ENCODE peak calls at places on chromosomes 12 and 14, in nine cellular contexts. One of them, this sample, is unnamed.

GRCh38 chr12:53811606-53812005 is 59.8 kb upstream of the CISTR start:
- DNase-seq in foreskin keratinocyte: no peak
- DNase-seq in GM10248: no peak
- DNase-seq in fibroblast of lung: no peak
- DNase-seq in fibroblast of the aortic adventitia: peak
- DNase-seq in GM13976: no peak
- DNase-seq in transverse colon: no peak
- DNase-seq in HFF-Myc: no peak
- DNase-seq in dorsolateral prefrontal cortex: no peak
- DNase-seq in this sample: no peak

GRCh38 chr12:79690156-79690605 is 583 bp downstream of the PAWR start:
- DNase-seq in foreskin keratinocyte: no peak
- DNase-seq in fibroblast of lung: no peak
- DNase-seq in dorsolateral prefrontal cortex: no peak
- DNase-seq in HFF-Myc: no peak
- DNase-seq in GM10248: no peak
- DNase-seq in fibroblast of the aortic adventitia: peak
- DNase-seq in GM13976: no peak
- DNase-seq in transverse colon: no peak
- DNase-seq in this sample: no peak

GRCh38 chr14:101027291-101027690 is 123.8 kb upstream of the RTL1 start:
- DNase-seq in dorsolateral prefrontal cortex: no peak
- DNase-seq in GM10248: no peak
- DNase-seq in fibroblast of the aortic adventitia: no peak
- DNase-seq in fibroblast of lung: no peak
- DNase-seq in GM13976: no peak
- DNase-seq in transverse colon: no peak
- DNase-seq in HFF-Myc: no peak
- DNase-seq in foreskin keratinocyte: no peak
- DNase-seq in this sample: no peak

GRCh38 chr14:99040047-99040446 is 231.9 kb downstream of the BCL11B start:
- DNase-seq in dorsolateral prefrontal cortex: no peak
- DNase-seq in transverse colon: no peak
- DNase-seq in HFF-Myc: no peak
- DNase-seq in foreskin keratinocyte: no peak
- DNase-seq in fibroblast of the aortic adventitia: no peak
- DNase-seq in GM13976: no peak
- DNase-seq in fibroblast of lung: no peak
- DNase-seq in GM10248: no peak
- DNase-seq in this sample: no peak

GRCh38 chr14:100644383-100644782 is 57.2 kb upstream of the BEGAIN start:
- DNase-seq in dorsolateral prefrontal cortex: no peak
- DNase-seq in foreskin keratinocyte: no peak
- DNase-seq in HFF-Myc: no peak
- DNase-seq in GM13976: no peak
- DNase-seq in GM10248: no peak
- DNase-seq in fibroblast of lung: no peak
- DNase-seq in transverse colon: no peak
- DNase-seq in fibroblast of the aortic adventitia: no peak
- DNase-seq in this sample: no peak

GRCh38 chr12:106602071-106602470 is 19.3 kb downstream of the RFX4 start:
- DNase-seq in fibroblast of the aortic adventitia: no peak
- DNase-seq in GM10248: no peak
- DNase-seq in dorsolateral prefrontal cortex: no peak
- DNase-seq in GM13976: no peak
- DNase-seq in HFF-Myc: no peak
- DNase-seq in transverse colon: no peak
- DNase-seq in foreskin keratinocyte: no peak
- DNase-seq in fibroblast of lung: no peak
- DNase-seq in this sample: no peak

GRCh38 chr12:48021485-48022179 is 17.4 kb upstream of the COL2A1 start:
- DNase-seq in GM10248: no peak
- DNase-seq in foreskin keratinocyte: no peak
- DNase-seq in dorsolateral prefrontal cortex: no peak
- DNase-seq in fibroblast of the aortic adventitia: no peak
- DNase-seq in HFF-Myc: no peak
- DNase-seq in fibroblast of lung: no peak
- DNase-seq in transverse colon: peak
- DNase-seq in GM13976: no peak
- DNase-seq in this sample: no peak

GRCh38 chr14:38145142-38145541 is 62.6 kb upstream of the SSTR1 start:
- DNase-seq in dorsolateral prefrontal cortex: no peak
- DNase-seq in transverse colon: no peak
- DNase-seq in GM10248: no peak
- DNase-seq in fibroblast of the aortic adventitia: no peak
- DNase-seq in GM13976: no peak
- DNase-seq in HFF-Myc: no peak
- DNase-seq in foreskin keratinocyte: peak
- DNase-seq in fibroblast of lung: no peak
- DNase-seq in this sample: no peak

GRCh38 chr14:35855886-35856481 is 29.8 kb downstream of the BRMS1L start:
- DNase-seq in GM10248: peak
- DNase-seq in dorsolateral prefrontal cortex: no peak
- DNase-seq in fibroblast of the aortic adventitia: no peak
- DNase-seq in transverse colon: no peak
- DNase-seq in foreskin keratinocyte: no peak
- DNase-seq in fibroblast of lung: peak
- DNase-seq in GM13976: peak
- DNase-seq in HFF-Myc: no peak
- DNase-seq in this sample: no peak

GRCh38 chr14:74793506-74794155 is 30.5 kb downstream of the YLPM1 start:
- DNase-seq in transverse colon: no peak
- DNase-seq in GM10248: no peak
- DNase-seq in dorsolateral prefrontal cortex: no peak
- DNase-seq in foreskin keratinocyte: peak
- DNase-seq in fibroblast of the aortic adventitia: peak
- DNase-seq in HFF-Myc: no peak
- DNase-seq in fibroblast of lung: no peak
- DNase-seq in GM13976: no peak
- DNase-seq in this sample: no peak
- TF ChIP-seq CTCF in transverse colon: no peak
- TF ChIP-seq CTCF in GM10248: no peak
- TF ChIP-seq CTCF in dorsolateral prefrontal cortex: peak
- TF ChIP-seq CTCF in foreskin keratinocyte: peak
- TF ChIP-seq CTCF in fibroblast of the aortic adventitia: peak
- TF ChIP-seq CTCF in HFF-Myc: peak
- TF ChIP-seq CTCF in fibroblast of lung: peak
- TF ChIP-seq CTCF in GM13976: peak
- TF ChIP-seq CTCF in this sample: peak

DNA sequence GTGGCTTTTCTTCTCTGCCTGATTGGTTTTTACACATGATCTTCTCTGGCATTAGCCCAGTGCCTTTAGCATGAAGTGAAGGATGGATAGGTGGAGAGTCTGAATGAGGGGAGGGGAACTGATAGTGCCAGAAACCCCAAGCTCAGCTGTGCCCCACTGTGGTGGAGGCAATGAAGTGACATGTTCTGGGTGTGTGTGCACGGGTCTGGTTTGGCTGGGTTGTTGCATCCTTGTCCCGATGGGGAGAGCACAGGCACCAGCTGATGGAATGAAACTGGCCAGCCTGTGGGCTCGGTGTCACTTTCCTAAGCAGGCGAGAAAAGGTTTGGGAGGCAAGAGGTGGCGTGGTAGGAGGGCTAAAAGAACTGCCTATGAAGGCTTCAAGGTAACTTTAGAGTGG is 65.3 kb downstream of the CACNA1C start:
- DNase-seq in dorsolateral prefrontal cortex: no peak
- DNase-seq in HFF-Myc: no peak
- DNase-seq in fibroblast of lung: no peak
- DNase-seq in transverse colon: no peak
- DNase-seq in GM10248: no peak
- DNase-seq in GM13976: no peak
- DNase-seq in foreskin keratinocyte: no peak
- DNase-seq in fibroblast of the aortic adventitia: no peak
- DNase-seq in this sample: no peak
- TF ChIP-seq CTCF in dorsolateral prefrontal cortex: no peak
- TF ChIP-seq CTCF in HFF-Myc: no peak
- TF ChIP-seq CTCF in fibroblast of lung: no peak
- TF ChIP-seq CTCF in transverse colon: no peak
- TF ChIP-seq CTCF in GM10248: no peak
- TF ChIP-seq CTCF in GM13976: no peak
- TF ChIP-seq CTCF in foreskin keratinocyte: no peak
- TF ChIP-seq CTCF in fibroblast of the aortic adventitia: no peak
- TF ChIP-seq CTCF in this sample: no peak

DNA sequence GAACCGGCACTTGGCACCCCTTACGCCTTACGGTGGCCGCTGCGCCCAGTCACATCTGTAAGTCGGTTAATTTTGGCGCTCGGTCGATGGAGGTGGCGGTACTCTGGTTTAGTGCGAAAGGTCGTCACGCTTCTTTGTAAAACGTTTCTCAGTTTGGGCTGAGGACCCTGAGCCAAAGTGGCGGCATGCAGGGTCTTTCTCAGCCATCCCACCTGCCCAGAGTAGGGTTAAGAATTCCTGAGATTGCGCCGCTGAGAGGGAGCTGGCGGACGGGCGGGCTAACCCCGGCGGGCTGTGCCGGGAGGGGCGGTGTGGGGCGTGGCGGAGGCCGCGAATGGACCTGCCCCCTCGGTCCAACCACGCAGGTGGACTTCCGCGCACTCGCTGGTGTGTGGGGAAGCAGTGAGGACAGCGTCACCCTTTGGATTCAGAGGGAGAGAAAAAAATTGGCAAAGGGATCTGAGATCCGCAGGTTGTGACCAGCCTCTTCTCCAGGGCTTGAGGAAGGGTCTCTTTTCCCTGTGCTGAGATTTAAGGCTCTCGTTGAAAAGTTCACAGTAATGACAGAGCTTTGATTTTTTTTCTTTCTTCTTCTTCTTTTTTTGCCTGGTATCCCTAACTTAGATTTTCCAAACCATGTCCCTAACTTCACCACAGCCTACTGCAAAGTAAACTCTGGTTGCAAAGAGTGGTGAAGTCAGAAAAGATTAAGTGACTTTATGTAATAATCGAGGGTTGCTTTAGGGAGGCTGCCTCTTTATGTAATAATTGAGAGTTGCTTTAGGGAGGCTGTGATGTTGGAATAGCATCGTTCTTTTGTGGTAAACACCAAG is 602 bp upstream of the FBXO33 start:
- DNase-seq in HFF-Myc: peak
- DNase-seq in dorsolateral prefrontal cortex: peak
- DNase-seq in transverse colon: peak
- DNase-seq in fibroblast of lung: peak
- DNase-seq in GM10248: peak
- DNase-seq in foreskin keratinocyte: peak
- DNase-seq in fibroblast of the aortic adventitia: peak
- DNase-seq in GM13976: peak
- DNase-seq in this sample: no peak
- TF ChIP-seq CTCF in HFF-Myc: no peak
- TF ChIP-seq CTCF in dorsolateral prefrontal cortex: peak
- TF ChIP-seq CTCF in transverse colon: peak
- TF ChIP-seq CTCF in fibroblast of lung: no peak
- TF ChIP-seq CTCF in GM10248: no peak
- TF ChIP-seq CTCF in foreskin keratinocyte: peak
- TF ChIP-seq CTCF in fibroblast of the aortic adventitia: no peak
- TF ChIP-seq CTCF in GM13976: peak
- TF ChIP-seq CTCF in this sample: peak

DNA sequence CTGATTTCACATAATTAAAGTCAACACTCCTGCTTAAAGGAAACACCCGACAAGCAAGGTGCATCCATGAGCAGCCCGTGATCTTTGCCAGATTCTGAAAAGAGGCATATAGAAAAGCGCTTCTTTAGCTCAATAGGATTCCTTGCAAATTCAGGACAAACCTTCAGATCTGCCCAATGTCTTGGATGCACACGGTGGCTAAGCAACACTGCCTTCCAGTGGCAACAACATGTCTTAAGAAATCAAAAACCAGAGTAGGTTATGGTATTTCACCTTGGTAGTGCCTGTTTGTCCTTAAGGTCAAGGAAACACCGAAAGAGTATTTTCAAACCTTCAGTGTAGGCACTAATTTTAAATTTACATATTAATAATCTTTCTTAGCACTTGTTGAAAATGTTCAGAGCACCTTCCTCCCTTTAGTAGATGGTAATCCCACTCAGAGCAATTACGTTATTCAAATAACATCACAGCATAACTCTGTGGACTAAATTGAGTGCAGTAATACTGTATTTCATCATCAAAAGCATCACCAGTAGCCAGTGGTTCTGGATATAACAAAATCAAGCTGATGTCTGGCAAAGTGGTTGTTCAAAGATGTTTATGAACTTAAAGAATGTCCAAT is 58.0 kb upstream of the CDKN3 start:
- DNase-seq in foreskin keratinocyte: peak
- DNase-seq in fibroblast of lung: peak
- DNase-seq in dorsolateral prefrontal cortex: no peak
- DNase-seq in fibroblast of the aortic adventitia: peak
- DNase-seq in GM13976: no peak
- DNase-seq in transverse colon: no peak
- DNase-seq in GM10248: no peak
- DNase-seq in HFF-Myc: peak
- DNase-seq in this sample: peak
- TF ChIP-seq CTCF in foreskin keratinocyte: peak
- TF ChIP-seq CTCF in fibroblast of lung: peak
- TF ChIP-seq CTCF in dorsolateral prefrontal cortex: peak
- TF ChIP-seq CTCF in fibroblast of the aortic adventitia: peak
- TF ChIP-seq CTCF in GM13976: peak
- TF ChIP-seq CTCF in transverse colon: no peak
- TF ChIP-seq CTCF in GM10248: peak
- TF ChIP-seq CTCF in HFF-Myc: peak
- TF ChIP-seq CTCF in this sample: peak